ENCODE peak calls at places on chromosome 2, in five cellular contexts. P is activated naive CD4-positive, alpha-beta T cell; B is SIG-M5; A is AG08396; I is NCI-H2081 treated with DMSO at 0.1 percent for 48 hours. G is an unnamed sample.

GRCh38 chr2:218540015-218540414 is 28.1 kb downstream of the USP37 start:
- DNase-seq in A (no peak), I (no peak), P (no peak), B (no peak), G (no peak)

GRCh38 chr2:84847326-84848050 is 33.4 kb downstream of the TRABD2A start:
- DNase-seq in A (no peak), B (no peak), P (no peak), I (no peak), G (no peak)

GRCh38 chr2:217821536-217822147 is 181.2 kb downstream of the TNS1 start:
- DNase-seq in P (no peak), I (no peak), A (no peak), B (no peak), G (no peak)

GRCh38 chr2:28951910-28952805 is 28.9 kb upstream of the TOGARAM2 start:
- DNase-seq in B (peak; percentile 50), I (no peak), P (no peak), A (no peak), G (no peak)

GRCh38 chr2:207704031-207704430 is 7.4 kb upstream of the CCNYL1 start:
- DNase-seq in I (no peak), P (no peak), A (no peak), B (no peak), G (no peak)

GRCh38 chr2:235055891-235056516 is 104.2 kb downstream of the SH3BP4 start:
- DNase-seq in P (no peak), I (no peak), B (no peak), A (peak; percentile 23), G (no peak)

GRCh38 chr2:225494100-225494459 is 94.6 kb downstream of the NYAP2 start:
- DNase-seq in I (no peak), P (no peak), B (no peak), A (no peak), G (no peak)

GRCh38 chr2:235171511-235172130 is 219.8 kb downstream of the SH3BP4 start:
- DNase-seq in A (peak; percentile 38), I (no peak), B (no peak), P (no peak), G (no peak)

GRCh38 chr2:241965931-241966412 is 96.4 kb downstream of the RTP5 start:
- DNase-seq in P (peak; percentile 10), I (no peak), A (peak; percentile 88), B (peak; percentile 93), G (no peak)

GRCh38 chr2:237064203-237065061 is 21.3 kb upstream of the COPS8 start:
- DNase-seq in P (no peak), A (no peak), I (no peak), B (no peak), G (no peak)

GRCh38 chr2:222884765-222885424 is 24.1 kb downstream of the ACSL3 start:
- DNase-seq in A (no peak), I (no peak), P (no peak), B (no peak), G (no peak)